ENCODE peak calls at places on chromosomes 1 and 21, in nine cellular contexts. I is HCT116, W is SK-N-SH, E is stomach, Y is transverse colon, U is suprapubic skin, Q is esophagus muscularis mucosa, P is K562, H is sigmoid colon. Z is an unnamed sample. For H3K4me1, the result is how much of the 10 kb centered on the place peaks cover.

GRCh38 chr1:161196521-161197451 is 2.1 kb downstream of the ADAMTS4 start:
- DNase-seq in I (no peak), W (peak), E (no peak), Y (no peak), U (no peak), Q (no peak), P (no peak), H (peak), Z (peak)

GRCh38 chr1:229249854-229250644 is 20.9 kb upstream of the RAB4A start:
- DNase-seq in I (no peak), W (no peak), E (no peak), Y (no peak), U (no peak), Q (no peak), P (no peak), H (no peak), Z (no peak)

GRCh38 chr21:45845063-45845789 is 136.3 kb upstream of the COL6A1 start:
- DNase-seq in I (no peak), W (no peak), E (peak), Y (no peak), U (peak), Q (no peak), P (no peak), H (peak), Z (no peak)

GRCh38 chr1:5718716-5719632 is 273.3 kb downstream of the NPHP4 start:
- DNase-seq in I (no peak), W (no peak), E (peak), Y (no peak), U (peak), Q (no peak), P (no peak), H (no peak), Z (no peak)

GRCh38 chr1:208866351-208866750 is 622.2 kb upstream of the PLXNA2 start:
- DNase-seq in I (no peak), W (no peak), E (no peak), Y (no peak), U (no peak), Q (no peak), P (no peak), H (no peak), Z (no peak)

GRCh38 chr1:65674522-65674921 is 118.2 kb upstream of the PDE4B start:
- DNase-seq in I (no peak), W (no peak), E (no peak), Y (no peak), U (no peak), Q (no peak), P (peak), H (no peak), Z (no peak)

GRCh38 chr1:248831842-248832241 is 6.1 kb upstream of the SH3BP5L start:
- DNase-seq in I (no peak), W (no peak), E (no peak), Y (no peak), U (no peak), Q (no peak), P (no peak), H (no peak), Z (no peak)

GRCh38 chr1:41784516-41785279 is 134.0 kb downstream of the HIVEP3 start:
- DNase-seq in I (no peak), W (no peak), E (no peak), Y (no peak), U (no peak), Q (no peak), P (no peak), H (no peak), Z (no peak)

GRCh38 chr1:162892916-162893714 is 32.1 kb upstream of the CCDC190 start:
- DNase-seq in I (no peak), W (no peak), E (no peak), Y (no peak), U (no peak), Q (no peak), P (no peak), H (no peak), Z (peak)

GRCh38 chr1:109909531-109909930 is 1.1 kb upstream of the CSF1 start:
- DNase-seq in I (no peak), W (no peak), E (no peak), Y (no peak), U (no peak), Q (no peak), P (no peak), H (no peak), Z (no peak)

GRCh38 chr1:229285424-229285823 is 14.5 kb downstream of the RAB4A start:
- DNase-seq in I (no peak), W (no peak), E (no peak), Y (no peak), U (no peak), Q (no peak), P (no peak), H (no peak), Z (no peak)

GRCh38 chr1:98393719-98394118 is 267.8 kb upstream of the SNX7 start:
- DNase-seq in I (no peak), W (no peak), E (no peak), Y (no peak), U (no peak), Q (no peak), P (no peak), H (no peak), Z (no peak)

GRCh38 chr1:226277897-226278296 is 31.1 kb downstream of the LIN9 start:
- DNase-seq in I (no peak), W (no peak), E (no peak), Y (no peak), U (no peak), Q (no peak), P (no peak), H (no peak), Z (no peak)

GRCh38 chr1:43271186-43272118 is 1.7 kb downstream of the TMEM125 start:
- DNase-seq in I (no peak), W (peak), E (peak), Y (no peak), U (peak), Q (no peak), P (no peak), H (peak), Z (peak)

GRCh38 chr1:43272161-43272560 is 2.4 kb downstream of the TMEM125 start:
- DNase-seq in I (no peak), W (no peak), E (peak), Y (no peak), U (peak), Q (no peak), P (no peak), H (peak), Z (no peak)

GRCh38 chr1:43273708-43274107 is 3.9 kb downstream of the TMEM125 start:
- DNase-seq in I (no peak), W (no peak), E (peak), Y (no peak), U (no peak), Q (no peak), P (no peak), H (peak), Z (no peak)

GRCh38 chr1:43274125-43274803 is 4.5 kb downstream of the TMEM125 start:
- DNase-seq in I (no peak), W (no peak), E (no peak), Y (no peak), U (peak), Q (no peak), P (peak), H (peak), Z (peak)

DNA sequence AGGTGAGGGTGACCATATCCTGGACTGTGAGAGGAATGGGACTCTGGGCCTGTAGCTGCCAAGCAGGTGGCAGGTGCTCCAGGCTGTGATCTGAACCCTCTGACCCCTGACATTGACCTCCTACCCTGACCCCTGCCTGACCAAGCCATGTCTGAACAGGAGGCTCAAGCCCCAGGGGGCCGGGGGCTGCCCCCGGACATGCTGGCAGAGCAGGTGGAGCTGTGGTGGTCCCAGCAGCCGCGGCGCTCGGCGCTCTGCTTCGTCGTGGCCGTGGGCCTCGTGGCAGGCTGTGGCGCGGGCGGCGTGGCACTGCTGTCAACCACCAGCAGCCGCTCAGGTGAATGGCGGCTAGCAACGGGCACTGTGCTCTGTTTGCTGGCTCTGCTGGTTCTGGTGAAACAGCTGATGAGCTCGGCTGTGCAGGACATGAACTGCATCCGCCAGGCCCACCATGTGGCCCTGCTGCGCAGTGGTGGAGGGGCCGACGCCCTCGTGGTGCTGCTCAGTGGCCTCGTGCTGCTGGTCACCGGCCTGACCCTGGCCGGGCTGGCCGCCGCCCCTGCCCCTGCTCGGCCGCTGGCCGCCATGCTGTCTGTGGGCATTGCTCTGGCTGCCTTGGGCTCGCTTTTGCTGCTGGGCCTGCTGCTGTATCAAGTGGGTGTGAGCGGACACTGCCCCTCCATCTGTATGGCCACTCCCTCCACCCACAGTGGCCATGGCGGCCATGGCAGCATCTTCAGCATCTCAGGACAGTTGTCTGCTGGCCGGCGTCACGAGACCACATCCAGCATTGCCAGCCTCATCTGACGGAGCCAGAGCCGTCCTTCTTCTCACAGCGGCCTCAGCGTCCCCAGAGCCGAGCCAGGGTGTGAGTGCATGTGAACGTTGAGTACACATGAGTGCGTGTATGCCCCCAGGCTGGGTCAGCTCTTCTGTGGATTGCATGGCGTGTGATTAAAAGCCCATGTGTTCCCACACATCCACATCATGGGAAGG is 3.1 kb downstream of the TMEM125 start:
- DNase-seq in I (no peak), W (no peak), E (peak), Y (no peak), U (peak), Q (no peak), P (no peak), H (peak), Z (no peak)
- H3K4me1 ChIP-seq in I (under half), W (under half), E (under half), Y (under half), U (under half), Q (under half), P (under half), H (under half), Z (under half)

GRCh38 chr1:21579788-21580187 is 70.6 kb downstream of the ALPL start:
- DNase-seq in I (no peak), W (no peak), E (no peak), Y (no peak), U (no peak), Q (no peak), P (no peak), H (no peak), Z (no peak)

GRCh38 chr1:21577324-21577723 is 68.1 kb downstream of the ALPL start:
- DNase-seq in I (no peak), W (no peak), E (no peak), Y (no peak), U (no peak), Q (no peak), P (no peak), H (no peak), Z (no peak)

GRCh38 chr1:21576798-21577187 is 67.6 kb downstream of the ALPL start:
- DNase-seq in I (no peak), W (no peak), E (no peak), Y (no peak), U (no peak), Q (no peak), P (no peak), H (no peak), Z (no peak)

GRCh38 chr1:21576031-21576797 is 67.0 kb downstream of the ALPL start:
- DNase-seq in I (no peak), W (no peak), E (no peak), Y (no peak), U (no peak), Q (no peak), P (no peak), H (no peak), Z (no peak)

GRCh38 chr1:21577933-21578332 is 68.7 kb downstream of the ALPL start:
- DNase-seq in I (no peak), W (no peak), E (no peak), Y (no peak), U (no peak), Q (no peak), P (no peak), H (no peak), Z (no peak)
- TF ChIP-seq POLR2AphosphoS5 in I (no peak), W (no peak), E (no peak), Y (no peak), U (no peak), Q (no peak), P (no peak), H (no peak), Z (no peak)

GRCh38 chr21:20698585-20698984 is 299.6 kb upstream of the NCAM2 start:
- DNase-seq in I (no peak), W (no peak), E (no peak), Y (no peak), U (no peak), Q (no peak), P (no peak), H (no peak), Z (peak)

GRCh38 chr21:20701235-20701634 is 297.0 kb upstream of the NCAM2 start:
- DNase-seq in I (no peak), W (no peak), E (no peak), Y (no peak), U (no peak), Q (no peak), P (no peak), H (no peak), Z (no peak)
- H3K4me1 ChIP-seq in I (under half), W (under half), E (under half), Y (under half), U (under half), Q (under half), P (under half), H (under half), Z (under half)

DNA sequence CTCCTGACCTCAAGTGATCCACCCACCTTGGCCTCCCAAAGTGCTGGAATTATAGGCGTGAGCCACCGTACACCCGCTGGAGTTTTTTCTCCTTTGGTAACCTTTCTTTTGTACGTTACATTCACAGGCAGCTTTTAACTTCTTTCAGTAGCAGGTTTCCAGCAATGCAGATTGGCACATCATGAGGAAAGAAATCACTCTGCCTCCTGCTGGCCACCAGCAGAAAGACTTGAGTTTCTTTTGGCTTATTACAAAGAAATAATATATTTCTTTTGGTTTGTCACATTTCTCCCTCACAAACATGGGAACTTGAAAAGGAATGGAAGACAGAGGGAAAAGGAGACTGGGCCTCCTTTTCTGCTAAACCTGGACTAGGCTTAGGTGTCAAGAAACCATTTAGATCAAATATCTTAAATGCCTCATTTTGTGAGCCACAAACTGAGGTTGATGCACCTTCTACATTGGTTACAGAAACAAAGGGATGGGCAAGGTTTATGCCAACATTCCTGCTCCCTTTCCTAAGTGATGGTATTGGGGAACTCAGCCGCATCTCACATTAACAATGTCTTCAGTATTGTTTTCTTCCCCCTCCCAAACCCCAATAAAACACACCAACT is 7.8 kb downstream of the ENSA start:
- DNase-seq in I (no peak), W (peak), E (peak), Y (peak), U (no peak), Q (peak), P (peak), H (peak), Z (peak)
- TF ChIP-seq POLR2AphosphoS5 in I (no peak), W (no peak), E (no peak), Y (peak), U (no peak), Q (peak), P (no peak), H (peak), Z (no peak)

GRCh38 chr1:52659851-52660596 is 27.1 kb downstream of the SHISAL2A start:
- DNase-seq in I (no peak), W (no peak), E (no peak), Y (no peak), U (no peak), Q (no peak), P (no peak), H (no peak), Z (peak)
- H3K4me1 ChIP-seq in I (under half), W (under half), E (under half), Y (under half), U (under half), Q (under half), P (under half), H (under half), Z (under half)

GRCh38 chr1:2189459-2190425 is 4.8 kb downstream of the FAAP20 start:
- DNase-seq in I (peak), W (peak), E (peak), Y (peak), U (peak), Q (peak), P (peak), H (peak), Z (peak)
- TF ChIP-seq POLR2AphosphoS5 in I (peak), W (peak), E (peak), Y (peak), U (no peak), Q (peak), P (peak), H (peak), Z (peak)

GRCh38 chr1:159941139-159941866 is 4.1 kb downstream of the IGSF9 start:
- DNase-seq in I (no peak), W (no peak), E (no peak), Y (no peak), U (no peak), Q (no peak), P (no peak), H (no peak), Z (peak)
- H3K4me1 ChIP-seq in I (under half), W (under half), E (under half), Y (under half), U (half or more), Q (under half), P (under half), H (under half), Z (under half)

DNA sequence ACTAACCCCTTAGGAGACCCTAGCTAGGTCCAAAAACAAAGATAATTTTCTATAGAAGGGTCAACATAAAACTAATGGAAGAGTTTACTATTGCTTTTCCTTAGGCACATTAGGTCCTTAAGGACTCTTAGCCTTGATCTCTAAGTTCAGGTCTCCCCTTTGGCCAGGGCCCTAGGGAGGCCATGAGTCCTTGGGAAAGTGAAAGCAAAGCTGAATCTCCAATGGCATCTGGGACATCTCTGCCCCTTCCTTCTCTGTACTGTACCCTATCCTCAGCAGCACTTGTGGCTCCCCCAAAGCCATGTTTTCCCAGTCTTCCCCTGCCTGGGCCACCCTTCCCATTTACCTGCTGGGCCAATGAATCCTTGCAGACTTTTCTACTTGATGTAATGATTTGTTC is 14.3 kb downstream of the IER5 start:
- DNase-seq in I (no peak), W (no peak), E (no peak), Y (no peak), U (no peak), Q (no peak), P (no peak), H (no peak), Z (no peak)
- TF ChIP-seq POLR2AphosphoS5 in I (no peak), W (peak), E (no peak), Y (no peak), U (no peak), Q (no peak), P (no peak), H (no peak), Z (no peak)

DNA sequence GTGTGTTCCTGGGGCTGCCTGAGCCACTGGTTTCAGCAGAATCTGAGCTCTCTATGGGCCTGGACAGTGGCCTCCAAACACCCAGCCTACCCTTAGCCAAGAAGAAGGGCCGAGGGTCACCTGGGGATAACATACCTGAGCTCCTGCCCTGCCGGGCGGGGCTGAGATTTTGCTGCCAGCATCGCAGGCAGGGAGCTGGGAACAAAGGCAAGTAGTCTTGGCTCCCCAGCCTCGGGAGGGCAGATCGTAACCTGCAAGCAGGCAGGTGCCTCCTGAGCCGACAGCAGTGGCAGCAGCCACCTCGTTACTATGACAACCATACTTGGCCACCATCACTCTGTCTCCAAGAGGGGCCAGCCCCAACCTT is 54.7 kb downstream of the TOMM20 start:
- DNase-seq in I (no peak), W (no peak), E (peak), Y (peak), U (no peak), Q (no peak), P (no peak), H (no peak), Z (no peak)
- H3K4me1 ChIP-seq in I (under half), W (under half), E (half or more), Y (under half), U (half or more), Q (half or more), P (under half), H (under half), Z (under half)

DNA sequence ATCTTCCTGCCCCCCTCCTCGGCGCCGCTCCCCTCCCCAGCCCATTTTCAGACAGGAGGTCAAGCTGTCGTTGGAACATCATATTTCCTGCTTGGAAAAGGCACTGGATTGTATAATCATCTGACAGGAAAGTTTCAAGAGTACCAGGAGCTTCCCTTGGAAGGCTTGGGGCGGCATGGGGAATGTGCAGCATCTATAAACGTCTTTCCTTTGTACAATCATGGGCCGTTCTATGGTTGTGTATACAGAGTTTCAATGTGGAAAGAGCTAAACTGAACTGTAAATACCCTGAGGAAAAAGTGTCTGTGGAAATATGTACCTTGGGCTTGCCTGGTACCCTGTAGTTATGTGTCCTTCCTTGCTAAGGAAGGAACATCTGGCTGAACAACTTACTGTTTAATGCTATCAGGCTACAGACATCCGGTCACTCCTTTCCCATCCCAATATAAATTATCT is 368.1 kb upstream of the ADGRL2 start:
- DNase-seq in I (no peak), W (no peak), E (no peak), Y (no peak), U (no peak), Q (no peak), P (no peak), H (no peak), Z (no peak)
- TF ChIP-seq POLR2AphosphoS5 in I (no peak), W (no peak), E (no peak), Y (no peak), U (no peak), Q (no peak), P (no peak), H (no peak), Z (no peak)